ENCODE peak calls at places on chromosomes 4 and X, in six cellular contexts. K, I, X, U, N and W are unnamed samples.
A peak's percentile ranks its signal among the peaks of the same experiment; 100 is the strongest.

GRCh38 chr4:13537011-13537831 is 7.1 kb downstream of the NKX3-2 start:
- DNase-seq in K (no peak), I (no peak), X (no peak), U (peak; percentile 20), N (no peak), W (no peak)

GRCh38 chr4:6044805-6045204 is 26.6 kb upstream of the C4orf50 start:
- DNase-seq in K (no peak), I (no peak), X (no peak), U (no peak), N (no peak), W (no peak)

GRCh38 chr4:2062808-2063524 is 3.8 kb downstream of the NAT8L start:
- DNase-seq in K (no peak), I (no peak), X (no peak), U (peak; percentile 39), N (no peak), W (no peak)

GRCh38 chrX:1519022-1519497 is 17.9 kb downstream of the P2RY8 start:
- DNase-seq in K (no peak), I (no peak), X (no peak), U (no peak), N (no peak), W (no peak)

GRCh38 chr4:87093443-87094123 is 126.8 kb downstream of the KLHL8 start:
- DNase-seq in K (peak; percentile 5), I (peak; percentile 78), X (peak; percentile 69), U (peak; percentile 69), N (peak; percentile 68), W (peak; percentile 56)

GRCh38 chr4:504076-504475 is 5.1 kb downstream of the PIGG start:
- DNase-seq in K (no peak), I (no peak), X (no peak), U (no peak), N (peak; percentile 96), W (no peak)

GRCh38 chr4:156992943-156993342 is 21.3 kb upstream of the PDGFC start:
- DNase-seq in K (no peak), I (no peak), X (no peak), U (no peak), N (peak; percentile 53), W (no peak)

GRCh38 chr4:1204828-1205591 is 32.6 kb upstream of the SPON2 start:
- DNase-seq in K (no peak), I (no peak), X (no peak), U (no peak), N (no peak), W (peak; percentile 87)

GRCh38 chr4:122625156-122625555 is 4.3 kb upstream of the IL21 start:
- DNase-seq in K (no peak), I (no peak), X (no peak), U (no peak), N (peak; percentile 13), W (no peak)

GRCh38 chr4:132059227-132059626 is 1089.9 kb upstream of the PCDH10 start:
- DNase-seq in K (no peak), I (no peak), X (no peak), U (no peak), N (no peak), W (no peak)

GRCh38 chr4:123811763-123812390 is 415.3 kb downstream of the SPRY1 start:
- DNase-seq in K (no peak), I (no peak), X (no peak), U (no peak), N (no peak), W (no peak)

GRCh38 chrX:108091266-108091877 is at the start of the genes ATG4A and PSMD10:
- DNase-seq in K (peak; percentile 71), I (peak; percentile 94), X (peak; percentile 80), U (peak; percentile 69), N (peak; percentile 97), W (peak; percentile 92)

GRCh38 chrX:362351-362750 is 24.4 kb downstream of the PPP2R3B start:
- DNase-seq in K (no peak), I (no peak), X (no peak), U (no peak), N (no peak), W (no peak)

GRCh38 chrX:88982183-88982582 is 235.2 kb downstream of the CPXCR1 start:
- DNase-seq in K (no peak), I (no peak), X (no peak), U (no peak), N (no peak), W (no peak)

GRCh38 chr4:169033660-169034059 is 23.6 kb upstream of the CBR4 start:
- DNase-seq in K (no peak), I (no peak), X (peak; percentile 73), U (no peak), N (peak; percentile 13), W (no peak)

GRCh38 chrX:73821921-73822559 is 259.0 kb downstream of the CHIC1 start:
- DNase-seq in K (no peak), I (no peak), X (no peak), U (no peak), N (no peak), W (no peak)